ENCODE peak calls at places on chromosomes 12 and 14, in seven cellular contexts. C is IMR-90; G is astrocyte of the cerebellum; J is brain microvascular endothelial cell; D is pancreas; E is CD4-positive, CD25-positive, alpha-beta regulatory T cell; U is GM06990. W is an unnamed sample.

GRCh38 chr12:7907009-7907408 is 29.0 kb downstream of the SLC2A3 start:
- DNase-seq in C (peak), G (peak), J (peak), D (peak), E (peak), U (no peak), W (peak)

GRCh38 chr14:51370758-51371386 is 130.8 kb downstream of the TMX1 start:
- DNase-seq in C (no peak), G (no peak), J (peak), D (no peak), E (no peak), U (no peak), W (no peak)

GRCh38 chr12:108616941-108617858 is 16.5 kb downstream of the SELPLG start:
- DNase-seq in C (no peak), G (no peak), J (peak), D (no peak), E (peak), U (peak), W (peak)

GRCh38 chr12:61993734-61994345 is 266.4 kb upstream of the USP15 start:
- DNase-seq in C (peak), G (no peak), J (peak), D (no peak), E (peak), U (no peak), W (peak)

GRCh38 chr14:35155962-35156361 is 33.6 kb downstream of the PRORP start:
- DNase-seq in C (peak), G (peak), J (peak), D (no peak), E (no peak), U (peak), W (peak)

GRCh38 chr12:41956353-41956752 is 188.3 kb downstream of the GXYLT1 start:
- DNase-seq in C (no peak), G (peak), J (no peak), D (no peak), E (no peak), U (no peak), W (no peak)

GRCh38 chr14:80872645-80873044 is 68.9 kb downstream of the CEP128 start:
- DNase-seq in C (peak), G (no peak), J (no peak), D (no peak), E (no peak), U (no peak), W (no peak)

GRCh38 chr14:24119691-24120090 is 4.9 kb upstream of the NRL start:
- DNase-seq in C (no peak), G (no peak), J (no peak), D (no peak), E (no peak), U (no peak), W (no peak)

GRCh38 chr14:48193893-48194292 is 518.5 kb upstream of the MDGA2 start:
- DNase-seq in C (no peak), G (no peak), J (no peak), D (no peak), E (no peak), U (no peak), W (peak)

GRCh38 chr12:38772427-38772826 is 133.0 kb downstream of the CPNE8 start:
- DNase-seq in C (no peak), G (no peak), J (no peak), D (no peak), E (no peak), U (no peak), W (peak)

GRCh38 chr12:38775457-38775856 is 129.9 kb downstream of the CPNE8 start:
- DNase-seq in C (no peak), G (no peak), J (no peak), D (no peak), E (peak), U (peak), W (peak)

GRCh38 chr12:38776657-38777056 is 128.7 kb downstream of the CPNE8 start:
- DNase-seq in C (no peak), G (no peak), J (no peak), D (no peak), E (no peak), U (no peak), W (no peak)

GRCh38 chr12:38771871-38772270 is 133.5 kb downstream of the CPNE8 start:
- DNase-seq in C (no peak), G (no peak), J (no peak), D (no peak), E (peak), U (peak), W (peak)
- H3K4me3 ChIP-seq in C (no peak), G (no peak), J (no peak), D (no peak), E (peak), U (peak), W (peak)

GRCh38 chr12:53696285-53696654 is 20.4 kb upstream of the ATP5MC2 start:
- DNase-seq in C (peak), G (peak), J (peak), D (peak), E (peak), U (no peak), W (peak)
- H3K4me3 ChIP-seq in C (no peak), G (no peak), J (peak), D (no peak), E (peak), U (no peak), W (no peak)

DNA sequence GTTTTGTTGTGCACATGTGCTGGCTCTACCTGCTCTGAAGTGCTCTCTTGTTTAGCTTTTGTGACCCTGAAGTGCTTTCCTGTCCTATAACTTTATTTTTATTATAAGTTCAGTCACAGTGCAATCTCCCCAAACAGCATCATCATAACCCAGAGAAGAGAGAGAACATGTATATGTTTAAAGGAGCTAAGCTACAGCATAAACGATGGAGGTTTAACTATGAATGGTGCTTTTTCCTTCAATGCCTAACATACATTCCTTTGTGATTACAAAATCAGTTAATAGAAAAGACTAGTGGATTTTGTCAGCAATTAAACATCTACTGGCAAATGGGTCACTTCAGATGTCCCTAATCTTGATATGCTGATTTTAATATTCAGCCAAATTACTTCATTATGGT is 46.4 kb downstream of the ZFYVE21 start:
- DNase-seq in C (peak), G (no peak), J (no peak), D (no peak), E (no peak), U (no peak), W (no peak)
- H3K4me3 ChIP-seq in C (no peak), G (no peak), J (no peak), D (no peak), E (no peak), U (no peak), W (no peak)

DNA sequence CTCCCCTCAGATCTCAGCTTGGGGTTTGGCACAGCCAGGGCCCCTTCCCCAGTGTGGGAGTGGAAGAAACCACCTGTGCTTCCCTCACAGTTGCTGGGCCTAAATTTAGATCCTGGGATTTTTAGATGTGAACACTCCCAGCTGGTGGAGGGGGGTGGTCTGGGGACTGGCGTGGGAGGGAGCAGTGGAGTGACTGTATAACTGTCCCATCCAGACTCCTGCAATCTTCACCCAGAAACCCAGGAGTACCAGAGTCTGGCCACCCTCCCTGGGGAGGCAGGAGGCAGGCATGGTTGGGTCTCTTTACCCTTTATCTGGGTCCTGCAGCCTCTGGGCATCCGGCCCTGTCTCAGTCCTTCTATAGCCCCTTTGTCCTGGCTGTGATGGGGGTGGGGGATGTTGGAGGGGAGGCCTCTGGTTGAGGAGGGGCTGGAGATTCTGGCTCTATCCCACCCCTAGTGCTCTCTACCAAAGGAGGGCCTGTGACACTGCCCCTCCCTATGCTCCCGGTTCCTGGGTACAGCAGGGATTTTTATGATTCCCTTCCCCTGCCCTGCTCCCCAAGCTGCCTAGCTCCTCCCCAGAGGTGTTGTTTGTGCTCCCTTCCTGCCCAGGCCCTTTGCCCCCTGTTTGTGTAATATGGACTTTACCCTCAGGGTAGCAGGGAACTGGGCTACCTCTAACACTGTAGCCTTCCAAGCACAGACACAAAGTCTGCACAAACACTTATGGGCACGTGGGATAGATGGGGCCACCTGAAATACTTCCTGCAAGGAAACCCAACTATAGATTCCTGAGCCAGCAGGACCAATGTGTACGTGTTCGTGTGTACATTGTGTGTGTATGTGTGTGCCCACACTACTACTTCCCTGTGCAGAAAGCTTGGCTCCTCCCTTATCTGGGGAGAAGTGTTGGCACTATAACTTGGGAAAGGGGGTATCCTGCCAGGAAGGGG is 1.7 kb downstream of the ERBB3 start:
- DNase-seq in C (no peak), G (no peak), J (no peak), D (peak), E (no peak), U (no peak), W (no peak)
- H3K4me3 ChIP-seq in C (no peak), G (no peak), J (no peak), D (peak), E (no peak), U (no peak), W (no peak)

GRCh38 chr14:69005432-69006148 is 26.5 kb upstream of the ACTN1 start:
- DNase-seq in C (peak), G (peak), J (peak), D (no peak), E (no peak), U (no peak), W (no peak)
- H3K4me3 ChIP-seq in C (no peak), G (no peak), J (no peak), D (no peak), E (no peak), U (no peak), W (no peak)

GRCh38 chr14:69852897-69853296 is 26.3 kb upstream of the SMOC1 start:
- DNase-seq in C (no peak), G (no peak), J (no peak), D (no peak), E (no peak), U (no peak), W (no peak)

GRCh38 chr14:69850736-69851112 is 28.5 kb upstream of the SMOC1 start:
- DNase-seq in C (no peak), G (no peak), J (no peak), D (no peak), E (no peak), U (no peak), W (no peak)

GRCh38 chr14:69848903-69849391 is 30.3 kb upstream of the SMOC1 start:
- DNase-seq in C (no peak), G (no peak), J (no peak), D (no peak), E (no peak), U (no peak), W (no peak)

GRCh38 chr14:69848156-69848555 is 31.1 kb upstream of the SMOC1 start:
- DNase-seq in C (no peak), G (no peak), J (no peak), D (no peak), E (no peak), U (no peak), W (no peak)

DNA sequence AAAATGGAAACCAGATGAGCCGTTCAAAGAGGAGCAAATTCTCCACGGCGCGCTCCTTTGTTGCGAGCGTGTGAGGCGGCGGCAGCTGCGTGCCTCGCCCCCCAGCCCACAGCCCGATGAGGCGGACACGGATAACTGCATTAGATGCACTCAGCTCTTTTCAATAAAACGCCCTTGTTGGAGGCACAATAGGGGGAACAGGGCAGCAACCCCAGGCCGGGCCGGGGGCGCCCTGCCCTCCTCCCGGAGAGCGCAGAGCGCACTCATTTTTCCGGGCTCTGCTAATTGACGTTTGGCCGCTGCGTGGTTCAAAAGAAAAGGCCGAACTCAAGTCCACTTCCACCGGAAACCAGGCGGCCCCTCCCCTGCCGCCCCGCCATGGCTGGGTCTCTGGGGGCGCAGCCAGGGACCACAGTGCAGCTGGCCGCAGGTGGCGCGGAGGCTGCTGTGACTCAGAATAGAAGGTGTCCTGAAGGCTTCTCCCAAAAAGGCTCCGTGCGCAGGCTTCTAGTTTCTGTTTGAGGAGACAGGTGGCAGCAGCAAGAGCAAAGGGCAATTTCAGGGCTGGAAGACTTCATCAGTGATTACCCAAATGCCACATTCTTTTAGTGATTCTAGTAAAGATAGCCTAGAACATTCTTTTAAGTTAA is 29.0 kb upstream of the SMOC1 start:
- DNase-seq in C (no peak), G (no peak), J (no peak), D (no peak), E (no peak), U (no peak), W (no peak)
- H3K4me3 ChIP-seq in C (no peak), G (peak), J (peak), D (no peak), E (no peak), U (no peak), W (no peak)

GRCh38 chr14:49896956-49897355 is 4.1 kb downstream of the ARF6 start:
- DNase-seq in C (no peak), G (no peak), J (no peak), D (no peak), E (peak), U (no peak), W (no peak)
- H3K4me3 ChIP-seq in C (no peak), G (peak), J (peak), D (peak), E (peak), U (peak), W (peak)

GRCh38 chr12:132597333-132598283 is 12.8 kb downstream of the LRCOL1 start:
- DNase-seq in C (peak), G (no peak), J (peak), D (no peak), E (peak), U (no peak), W (peak)
- H3K4me3 ChIP-seq in C (peak), G (peak), J (peak), D (no peak), E (peak), U (peak), W (peak)